ENCODE peak calls at places on chromosomes 5 and 9, in four cellular contexts. S is tibial nerve, D is epithelial cell of esophagus, Q is adrenal gland. R is an unnamed sample.

GRCh38 chr9:83483223-83483622 is 55.0 kb downstream of the FRMD3 start:
- DNase-seq in S (no peak), D (no peak), Q (no peak), R (no peak)

GRCh38 chr9:87556821-87557220 is 59.2 kb downstream of the DAPK1 start:
- DNase-seq in S (no peak), D (no peak), Q (peak; percentile 32), R (peak; percentile 28)

GRCh38 chr5:133296624-133297023 is 244.8 kb downstream of the HSPA4 start:
- DNase-seq in D (peak; percentile 27), S (no peak), Q (no peak), R (no peak)

GRCh38 chr5:88875609-88876234 is 7.3 kb downstream of the MEF2C start:
- DNase-seq in D (no peak), Q (no peak), S (no peak), R (no peak)

GRCh38 chr5:62371409-62371808 is 32.3 kb downstream of the DIMT1 start:
- DNase-seq in Q (no peak), D (no peak), S (no peak), R (no peak)

GRCh38 chr9:116683535-116683934 is 3.6 kb upstream of the TRIM32 start:
- DNase-seq in D (no peak), Q (no peak), S (no peak), R (no peak)

GRCh38 chr9:89367281-89367680 is 49.0 kb downstream of the SECISBP2 start:
- DNase-seq in S (no peak), D (no peak), Q (no peak), R (no peak)

GRCh38 chr9:78898239-78898638 is 601.3 kb downstream of the PSAT1 start:
- DNase-seq in Q (no peak), D (no peak), S (no peak), R (no peak)

GRCh38 chr5:4994994-4995393 is 145.1 kb upstream of the ADAMTS16 start:
- DNase-seq in Q (no peak), D (peak; percentile 36), S (no peak), R (no peak)

GRCh38 chr5:89968870-89969472 is 440.6 kb downstream of the CETN3 start:
- DNase-seq in Q (no peak), S (no peak), D (no peak), R (no peak)

GRCh38 chr5:62720036-62720441 is 141.4 kb downstream of the LRRC70 start:
- DNase-seq in S (no peak), Q (peak; percentile 16), D (peak; percentile 54), R (no peak)

GRCh38 chr5:173829826-173830225 is 58.3 kb upstream of the CPEB4 start:
- DNase-seq in D (peak; percentile 87), S (no peak), Q (no peak), R (no peak)

GRCh38 chr5:139180850-139181785 is 17.1 kb downstream of the SIL1 start:
- DNase-seq in D (no peak), Q (no peak), S (no peak), R (no peak)

GRCh38 chr9:81637276-81637675 is 52.1 kb downstream of the TLE1 start:
- DNase-seq in Q (no peak), S (no peak), D (no peak), R (no peak)

GRCh38 chr5:132098621-132099020 is 25.0 kb downstream of the CSF2 start:
- DNase-seq in D (no peak), Q (no peak), S (no peak), R (no peak)

GRCh38 chr9:137234758-137235423 is 4.2 kb downstream of the SLC34A3 start:
- DNase-seq in D (no peak), Q (no peak), S (no peak), R (no peak)

GRCh38 chr9:137236238-137236935 is 4.7 kb upstream of the TUBB4B start:
- DNase-seq in S (peak; percentile 72), D (peak; percentile 82), Q (peak; percentile 82), R (peak; percentile 87)

GRCh38 chr9:137236936-137237421 is 4.1 kb upstream of the TUBB4B start:
- DNase-seq in Q (no peak), S (no peak), D (no peak), R (no peak)

GRCh38 chr9:137234055-137234697 is 3.5 kb downstream of the SLC34A3 start:
- DNase-seq in D (no peak), S (no peak), Q (no peak), R (no peak)

DNA sequence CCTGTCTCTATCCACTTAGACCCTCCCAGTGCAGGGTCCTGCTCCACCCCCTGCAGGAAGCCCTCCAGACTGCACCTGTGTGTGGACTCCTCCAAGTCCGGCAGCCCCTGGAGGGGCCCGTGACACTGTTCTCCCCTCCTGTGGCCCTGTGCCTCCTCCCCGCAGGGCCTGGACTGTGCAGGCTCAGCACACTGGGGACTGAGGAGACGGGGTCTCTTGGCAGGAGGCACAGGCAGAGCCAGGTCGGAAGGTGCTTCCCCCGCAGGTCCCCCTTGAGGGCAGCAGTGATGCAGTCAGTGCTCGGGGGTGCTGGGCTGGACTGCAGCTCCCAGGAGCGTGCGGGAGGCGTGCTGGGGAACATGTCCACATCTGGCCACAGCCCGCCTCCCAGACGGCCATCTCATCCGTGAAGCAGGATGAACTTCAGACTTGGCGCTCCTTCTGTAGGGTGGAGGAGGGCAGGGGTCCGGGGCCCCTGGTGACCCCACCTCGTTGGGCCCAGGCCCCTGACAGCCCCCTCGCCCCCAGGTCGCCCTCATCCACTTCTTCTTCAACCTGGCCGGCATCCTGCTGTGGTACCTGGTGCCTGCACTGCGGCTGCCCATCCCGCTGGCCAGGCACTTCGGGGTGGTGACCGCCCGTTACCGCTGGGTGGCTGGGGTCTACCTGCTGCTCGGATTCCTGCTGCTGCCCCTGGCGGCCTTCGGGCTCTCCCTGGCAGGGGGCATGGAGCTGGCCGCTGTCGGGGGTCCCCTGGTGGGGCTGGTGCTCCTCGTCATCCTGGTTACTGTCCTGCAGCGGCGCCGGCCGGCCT is 4.9 kb downstream of the SLC34A3 start:
- DNase-seq in S (no peak), D (no peak), Q (no peak), R (no peak)
- H3K4me3 ChIP-seq in S (no peak overlapping the region), D (no peak overlapping the region), Q (no peak overlapping the region), R (peak overlapping the region; percentile 50)

GRCh38 chr9:99411068-99411467 is 189.0 kb downstream of the SEC61B start:
- DNase-seq in D (peak; percentile 63), Q (no peak), S (no peak), R (no peak)
- H3K4me3 ChIP-seq in D (no peak overlapping the region), Q (no peak overlapping the region), S (no peak overlapping the region), R (no peak overlapping the region)

GRCh38 chr9:105683688-105684275 is 10.6 kb upstream of the TMEM38B start:
- DNase-seq in S (no peak), D (no peak), Q (no peak), R (no peak)
- H3K4me3 ChIP-seq in S (no peak overlapping the region), D (no peak overlapping the region), Q (no peak overlapping the region), R (no peak overlapping the region)

GRCh38 chr5:137263319-137263718 is 235.8 kb downstream of the SPOCK1 start:
- DNase-seq in D (no peak), S (no peak), Q (no peak), R (no peak)
- H3K4me3 ChIP-seq in D (no peak overlapping the region), S (no peak overlapping the region), Q (no peak overlapping the region), R (no peak overlapping the region)

DNA sequence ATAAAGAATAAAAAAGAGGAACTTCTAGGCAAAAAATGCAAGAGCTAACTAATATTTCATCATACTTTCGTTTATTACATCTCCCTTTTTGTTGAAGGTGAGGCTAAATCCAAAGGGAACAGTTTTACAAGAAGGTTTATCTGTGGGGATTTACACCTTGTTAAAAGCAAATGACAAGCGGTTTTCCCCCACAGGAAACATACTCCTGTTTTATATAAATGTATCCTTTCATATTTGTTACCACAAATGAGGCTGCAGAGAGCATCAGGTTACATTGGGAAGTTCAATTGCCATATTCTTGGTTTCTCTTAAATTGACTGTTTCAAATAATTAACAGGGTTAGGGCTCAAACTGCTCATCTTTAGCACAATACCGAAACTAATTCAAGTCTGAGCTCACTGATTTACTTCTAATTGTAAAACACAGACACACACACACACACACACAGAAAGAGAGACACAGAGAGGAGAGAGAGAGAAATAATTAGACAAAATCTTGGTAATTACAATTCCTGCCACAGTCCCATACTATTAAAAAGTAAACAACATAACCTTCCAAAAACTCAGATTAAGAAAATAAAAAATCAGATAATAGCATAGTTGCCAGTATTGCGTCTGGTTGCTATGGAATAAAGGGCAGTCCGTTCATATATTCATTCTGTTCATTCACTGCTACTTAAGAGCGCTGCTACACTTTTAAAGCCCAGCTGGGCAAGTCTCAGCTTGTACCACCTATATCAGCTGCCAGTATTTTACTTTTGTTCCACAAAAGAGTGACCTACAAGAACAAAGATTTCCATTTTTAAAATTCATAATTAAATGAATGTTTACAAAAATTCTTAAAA is 17.0 kb downstream of the RFX3 start:
- DNase-seq in D (peak; percentile 87), S (no peak), Q (no peak), R (no peak)
- H3K4me3 ChIP-seq in D (peak overlapping the region; percentile 30), S (peak overlapping the region; percentile 9), Q (peak overlapping the region; percentile 41), R (no peak overlapping the region)

DNA sequence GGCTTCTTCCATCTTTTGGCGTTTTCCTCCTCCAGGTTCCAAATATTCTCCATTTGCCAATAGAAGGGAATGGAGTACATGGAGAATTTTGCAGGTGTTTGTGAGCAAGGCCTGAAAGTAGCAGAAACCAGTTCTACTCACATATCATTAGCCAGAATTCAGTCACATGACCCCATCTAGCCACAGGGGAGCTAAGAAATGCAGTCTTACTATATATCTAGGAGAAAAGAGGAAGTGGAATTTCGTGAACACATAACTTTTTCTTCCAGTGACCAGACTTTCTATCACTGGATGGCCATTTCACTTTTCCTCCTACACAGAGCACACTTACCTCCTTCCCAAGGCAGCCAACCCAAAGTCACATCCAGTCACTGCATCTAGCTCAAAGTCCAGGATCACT is 55.1 kb downstream of the LOX start:
- DNase-seq in D (no peak), S (no peak), Q (no peak), R (no peak)
- H3K4me3 ChIP-seq in D (no peak overlapping the region), S (no peak overlapping the region), Q (no peak overlapping the region), R (no peak overlapping the region)

GRCh38 chr9:131404987-131405386 is 11.1 kb downstream of the PRRC2B start:
- DNase-seq in Q (no peak), D (no peak), S (no peak), R (no peak)

GRCh38 chr9:131405429-131405828 is 11.5 kb downstream of the PRRC2B start:
- DNase-seq in D (no peak), S (no peak), Q (no peak), R (peak; percentile 69)

GRCh38 chr9:131405858-131406566 is 12.1 kb downstream of the PRRC2B start:
- DNase-seq in S (no peak), Q (no peak), D (no peak), R (peak; percentile 37)

GRCh38 chr9:131403493-131403773 is 9.5 kb downstream of the PRRC2B start:
- DNase-seq in D (no peak), S (no peak), Q (no peak), R (no peak)

GRCh38 chr9:131404581-131404980 is 10.7 kb downstream of the PRRC2B start:
- DNase-seq in S (no peak), Q (no peak), D (no peak), R (no peak)
- H3K4me3 ChIP-seq in S (no peak overlapping the region), Q (no peak overlapping the region), D (no peak overlapping the region), R (peak overlapping the region; percentile 46)

DNA sequence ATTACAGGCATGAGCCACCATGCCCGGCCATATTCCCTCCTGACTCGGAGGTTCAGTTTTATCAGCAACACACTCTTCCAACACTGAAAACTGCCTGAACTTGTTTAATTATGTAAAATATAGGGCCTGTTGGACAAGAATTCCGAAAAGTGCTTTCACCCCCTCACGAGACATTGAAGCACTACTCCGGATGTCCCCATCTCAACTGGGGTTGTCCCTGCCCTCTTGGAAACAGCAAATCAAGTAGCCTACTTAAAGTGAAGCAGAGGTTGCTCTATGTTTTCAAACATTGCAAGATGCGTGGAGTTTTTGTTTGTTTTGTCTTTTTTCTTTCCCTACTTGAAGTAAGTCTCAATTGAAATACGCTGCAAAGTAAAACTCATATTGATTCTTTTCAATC is 7.6 kb downstream of the PTGER4 start:
- DNase-seq in D (peak; percentile 41), S (no peak), Q (no peak), R (no peak)
- H3K4me3 ChIP-seq in D (no peak overlapping the region), S (no peak overlapping the region), Q (peak overlapping the region; percentile 20), R (peak overlapping the region; percentile 95)

R was measured in left ventricle myocardium inferior.